ENCODE peak calls at places on chromosomes 16 and 17, in four cellular contexts. I is K562, R is GM12878, Y is HL-60. N is an unnamed sample.

GRCh38 chr17:55609737-55610201 is 98.5 kb upstream of the SMIM36 start:
- DNase-seq in Y (no peak), I (no peak), R (no peak), N (no peak)

GRCh38 chr17:2723505-2723996 is 12.0 kb upstream of the CLUH start:
- DNase-seq in R (no peak), Y (no peak), I (no peak), N (no peak)

GRCh38 chr17:2634361-2634960 is 41.0 kb downstream of the PAFAH1B1 start:
- DNase-seq in R (no peak), I (no peak), Y (no peak), N (no peak)

GRCh38 chr17:77842906-77843249 is 115.6 kb upstream of the TNRC6C start:
- DNase-seq in Y (no peak), R (no peak), I (no peak), N (no peak)

GRCh38 chr17:38701504-38702165 is 3.4 kb upstream of the MLLT6 start:
- DNase-seq in I (peak), Y (peak), R (peak), N (no peak)

GRCh38 chr17:17364338-17364667 is 61.1 kb downstream of the NT5M start:
- DNase-seq in Y (no peak), R (no peak), I (no peak), N (no peak)

GRCh38 chr17:19533036-19533717 is 477 bp upstream of the SLC47A1 start:
- DNase-seq in R (no peak), I (no peak), Y (no peak), N (no peak)

GRCh38 chr17:57919912-57920311 is 35.3 kb downstream of the CUEDC1 start:
- DNase-seq in I (no peak), Y (no peak), R (no peak), N (no peak)

GRCh38 chr17:3033248-3033640 is 30.2 kb downstream of the OR1D5 start:
- DNase-seq in I (no peak), Y (no peak), R (no peak), N (no peak)

GRCh38 chr17:63989622-63990345 is 8.4 kb upstream of the PRR29 start:
- DNase-seq in I (no peak), R (no peak), Y (no peak), N (no peak)

GRCh38 chr16:51641191-51641765 is 490.2 kb upstream of the SALL1 start:
- DNase-seq in I (no peak), Y (no peak), R (no peak), N (no peak)

GRCh38 chr17:48997103-48997826 is at the start of gene IGF2BP1:
- DNase-seq in I (peak), Y (peak), R (no peak), N (peak)

GRCh38 chr16:83802559-83802958 is 5.2 kb upstream of the HSBP1 start:
- DNase-seq in Y (no peak), I (no peak), R (no peak), N (no peak)

DNA sequence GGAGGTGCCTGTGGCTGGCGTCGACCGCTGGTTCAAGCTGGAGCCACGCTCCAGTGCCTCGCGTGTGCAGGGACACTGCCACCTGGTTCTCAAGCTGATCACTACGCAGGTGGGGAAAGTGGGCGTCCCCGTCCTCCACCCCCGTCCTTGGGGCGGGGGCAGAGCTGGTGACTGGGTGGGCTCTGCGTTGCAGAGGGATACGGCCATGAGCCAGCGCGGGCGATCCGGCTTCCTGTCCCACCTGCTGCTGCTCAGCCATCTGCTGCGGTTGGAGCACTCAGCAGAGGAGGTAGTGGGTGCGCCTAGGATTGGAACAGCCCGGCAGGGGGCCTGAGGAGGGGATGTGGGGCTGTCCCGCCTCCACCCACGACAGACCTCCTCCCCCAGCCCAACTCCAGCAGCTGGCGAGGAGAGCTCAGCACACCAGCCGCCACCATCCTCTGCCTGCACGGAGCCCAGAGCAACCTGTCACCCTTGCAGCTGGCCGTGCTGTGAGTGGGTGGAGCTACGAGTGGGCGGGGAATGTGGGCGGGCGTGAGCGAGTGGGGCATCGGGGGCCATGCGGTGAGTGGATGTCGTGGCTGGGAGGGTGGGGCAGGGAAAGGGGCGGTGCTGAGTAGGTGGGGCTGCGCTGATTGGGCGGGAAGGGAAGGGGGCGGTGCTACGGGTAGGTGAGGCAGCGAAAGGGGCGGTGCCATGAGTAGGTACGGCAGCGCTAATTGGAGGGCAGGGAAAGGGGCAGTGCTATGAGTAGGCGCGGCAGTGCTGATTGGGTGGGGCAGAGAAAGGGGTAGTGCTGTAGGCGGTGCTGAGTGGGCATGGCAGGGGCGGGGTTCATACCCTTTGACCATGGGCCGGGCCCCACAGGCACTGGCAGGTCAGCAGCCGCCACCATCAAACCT is 8.9 kb downstream of the TSR3 start:
- DNase-seq in Y (peak), R (peak), I (peak), N (peak)
- TF ChIP-seq POLR2AphosphoS5 in Y (peak), R (no peak), I (no peak), N (no peak)

GRCh38 chr17:45296003-45296832 is 20.6 kb downstream of the MAP3K14 start:
- DNase-seq in I (no peak), Y (peak), R (no peak), N (no peak)
- TF ChIP-seq SPI1 in I (peak), Y (peak), R (peak), N (peak)

DNA sequence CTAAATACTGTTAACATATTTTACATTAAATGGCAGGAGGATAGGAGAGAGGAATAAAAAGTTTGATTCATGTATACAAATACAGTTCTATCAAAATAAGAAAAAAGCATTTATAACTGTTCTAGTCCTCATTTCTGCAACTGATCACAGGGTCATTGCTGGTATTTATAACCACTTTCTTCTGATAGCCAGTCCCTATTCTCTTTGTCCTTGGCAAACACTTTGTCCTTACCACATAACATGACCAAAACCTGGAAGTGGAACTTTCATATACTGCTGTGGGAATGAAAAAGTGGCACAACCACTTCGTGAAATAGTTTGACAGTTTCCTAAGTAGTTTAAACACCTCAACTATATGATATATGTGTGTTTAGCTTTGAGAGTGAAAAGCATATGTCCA is 83.3 kb downstream of the CDRT15 start:
- DNase-seq in Y (no peak), I (no peak), R (no peak), N (no peak)
- TF ChIP-seq POLR2AphosphoS5 in Y (no peak), I (no peak), R (no peak), N (no peak)

GRCh38 chr16:57530104-57530522 is 6.3 kb downstream of the CCDC102A start:
- DNase-seq in Y (no peak), I (no peak), R (no peak), N (peak)
- TF ChIP-seq SPI1 in Y (no peak), I (no peak), R (no peak), N (no peak)

GRCh38 chr16:82627811-82628339 is 1.1 kb downstream of the CDH13 start:
- DNase-seq in R (no peak), Y (no peak), I (no peak), N (no peak)
- TF ChIP-seq POLR2AphosphoS5 in R (no peak), Y (no peak), I (no peak), N (no peak)

DNA sequence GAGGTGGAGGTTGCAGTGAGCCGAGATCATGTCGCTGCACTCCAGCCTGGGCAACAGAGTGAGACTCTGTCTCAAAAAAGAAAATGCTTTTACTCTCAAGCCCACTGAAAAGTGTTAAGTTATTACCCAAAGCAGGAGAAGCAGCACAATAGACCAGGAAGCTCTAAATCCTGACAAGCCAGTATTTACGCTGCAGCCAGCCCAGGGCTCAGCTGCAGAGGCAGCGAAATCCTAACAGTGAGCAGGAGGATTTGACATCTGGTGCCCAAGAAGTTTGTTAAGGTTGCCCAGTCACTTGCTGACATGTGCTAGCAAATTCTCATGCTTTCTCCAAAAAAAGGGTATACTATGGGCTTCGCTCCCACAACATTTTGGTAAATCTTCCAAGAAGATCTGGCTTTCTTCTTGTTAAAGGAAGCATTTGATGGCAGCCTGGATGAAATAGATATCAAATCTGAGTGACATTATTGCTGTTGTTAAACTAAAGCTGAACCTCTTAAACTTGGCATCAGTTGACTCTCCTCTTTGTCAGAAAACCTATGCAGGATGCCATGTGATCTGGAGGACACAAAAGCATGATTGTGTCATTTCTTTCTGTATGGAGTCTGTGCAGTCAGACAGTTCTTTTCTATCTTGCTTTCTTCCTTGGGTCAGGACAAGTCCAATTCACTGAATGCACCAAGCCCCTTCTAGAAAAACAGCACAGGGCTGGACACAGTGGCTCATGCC is 949.7 kb upstream of the RBFOX1 start:
- DNase-seq in R (no peak), Y (no peak), I (no peak), N (no peak)
- TF ChIP-seq SPI1 in R (no peak), Y (no peak), I (no peak), N (no peak)